ENCODE peak calls at places on chromosomes 12 and 14, in four cellular contexts. T is NCI-H1092 treated with DMSO at 0.1 percent for 48 hours; Z is kidney epithelial cell; R is activated T-cell treated with anti-CD3 and anti-CD28 coated beads, Interleukin-2, amount 50 U/mL, for 72 hours. G is an unnamed sample.

GRCh38 chr12:185197-185955 is 28.6 kb downstream of the SLC6A12 start:
- DNase-seq in T (no peak), R (no peak), Z (no peak), G (no peak)

GRCh38 chr12:49357099-49357678 is 10.1 kb upstream of the SPATS2 start:
- DNase-seq in Z (no peak), R (no peak), T (no peak), G (no peak)

GRCh38 chr12:55188974-55189556 is 31.8 kb upstream of the OR10A7 start:
- DNase-seq in Z (peak), T (peak), R (peak), G (peak)

GRCh38 chr12:100716658-100716948 is 78.0 kb upstream of the ANO4 start:
- DNase-seq in T (no peak), Z (no peak), R (no peak), G (no peak)

GRCh38 chr14:90893028-90893427 is 76.8 kb upstream of the TTC7B start:
- DNase-seq in Z (no peak), T (no peak), R (no peak), G (no peak)

GRCh38 chr12:107364875-107365518 is 271.6 kb upstream of the CRY1 start:
- DNase-seq in R (no peak), T (no peak), Z (no peak), G (no peak)

GRCh38 chr12:48786591-48787544 is 2.0 kb downstream of the ADCY6 start:
- DNase-seq in T (no peak), Z (no peak), R (no peak), G (no peak)

GRCh38 chr14:54322668-54323380 is 74.0 kb upstream of the CDKN3 start:
- DNase-seq in Z (no peak), R (no peak), T (peak), G (no peak)

GRCh38 chr14:54691525-54692260 is 124.8 kb downstream of the SAMD4A start:
- DNase-seq in Z (no peak), T (peak), R (peak), G (no peak)

GRCh38 chr12:113413488-113413939 is 8.7 kb upstream of the SDSL start:
- DNase-seq in Z (no peak), T (no peak), R (no peak), G (no peak)

GRCh38 chr12:99043319-99043914 is 398.3 kb downstream of the APAF1 start:
- DNase-seq in R (peak), Z (peak), T (peak), G (peak)

GRCh38 chr14:100850841-100851585 is 25.1 kb downstream of the MEG3 start:
- DNase-seq in T (peak), R (peak), Z (no peak), G (no peak)

GRCh38 chr14:52792097-52792415 is 649 bp upstream of the GNPNAT1 start:
- DNase-seq in Z (no peak), R (no peak), T (no peak), G (no peak)

GRCh38 chr12:19553177-19553576 is 113.9 kb downstream of the AEBP2 start:
- DNase-seq in R (no peak), T (no peak), Z (no peak), G (no peak)

G was measured in epithelial cell of proximal tubule.